ENCODE peak calls at places on chromosomes 7 and 10, in eight cellular contexts. H is naive B cell; T is naive thymus-derived CD8-positive, alpha-beta T cell; J is activated naive CD8-positive, alpha-beta T cell treated with anti-CD3 and anti-CD28 coated beads, Interleukin-2, amount 50 U/mL, for 24 hours; O is stimulated activated naive B cell treated with anti-CD40 and anti-IgM and Interleukin-4, amounts not matched to agents 10 μg/mL and 1 μg/mL and 100 μg/mL, for 72 hours; G is gastroesophageal sphincter; Q is Right ventricle myocardium inferior; A is activated T-cell treated with anti-CD3 and anti-CD28 coated beads, Interleukin-2, amount 50 U/mL, for 4 hours. R is an unnamed sample.

GRCh38 chr10:124601016-124601415 is 139.4 kb downstream of the LHPP start:
- ATAC-seq in Q (no peak), T (no peak), G (no peak), H (peak), A (no peak), O (peak), J (no peak), R (peak)

GRCh38 chr10:123913688-123914268 is 22.2 kb upstream of the CPXM2 start:
- ATAC-seq in J (no peak), Q (no peak), G (peak), T (no peak), H (no peak), O (peak), A (no peak), R (no peak)

GRCh38 chr7:22117222-22117621 is 171.5 kb upstream of the CDCA7L start:
- ATAC-seq in T (no peak), O (no peak), Q (no peak), A (no peak), G (no peak), H (no peak), J (no peak), R (peak)

GRCh38 chr10:102492344-102492939 is 10.1 kb downstream of the ACTR1A start:
- ATAC-seq in O (no peak), J (no peak), H (no peak), A (no peak), T (no peak), Q (no peak), G (peak), R (no peak)

GRCh38 chr7:49775949-49776443 is 2.6 kb downstream of the VWC2 start:
- ATAC-seq in G (no peak), J (no peak), T (no peak), A (no peak), H (no peak), Q (no peak), O (peak), R (no peak)

GRCh38 chr7:128444242-128444641 is 11.4 kb upstream of the HILPDA start:
- ATAC-seq in O (peak), Q (no peak), H (no peak), T (no peak), A (no peak), G (no peak), J (peak), R (peak)

GRCh38 chr7:123621707-123622106 is 20.1 kb downstream of the ASB15 start:
- ATAC-seq in J (no peak), H (no peak), Q (peak), T (no peak), A (no peak), G (no peak), O (no peak), R (no peak)

GRCh38 chr7:75795831-75796285 is 17.7 kb downstream of the CCL24 start:
- ATAC-seq in O (no peak), J (no peak), H (no peak), Q (peak), T (no peak), A (no peak), G (peak), R (no peak)

GRCh38 chr7:26307226-26307625 is 15.6 kb downstream of the SNX10 start:
- ATAC-seq in G (peak), T (no peak), A (no peak), H (no peak), Q (peak), J (no peak), O (no peak), R (no peak)

GRCh38 chr10:351770-352318 is 216.6 kb downstream of the ZMYND11 start:
- ATAC-seq in G (no peak), T (peak), J (peak), H (no peak), A (peak), O (no peak), Q (no peak), R (peak)

GRCh38 chr10:52455095-52455494 is 141.0 kb downstream of the DKK1 start:
- ATAC-seq in Q (no peak), H (no peak), T (no peak), G (no peak), O (no peak), A (no peak), J (no peak), R (peak)

GRCh38 chr10:62333135-62333889 is 40.9 kb upstream of the ZNF365 start:
- ATAC-seq in J (no peak), G (no peak), H (peak), T (no peak), Q (no peak), A (no peak), O (peak), R (peak)